ENCODE peak calls at places on chromosome 9, in ten cellular contexts. G, H, F, S, Z, R, V, I, O and E are unnamed samples.

GRCh38 chr9:137391411-137391754 is 31.6 kb downstream of the EXD3 start:
- ATAC-seq in F (no peak), H (peak), Z (peak), O (no peak), I (no peak), S (no peak), V (peak), R (peak), G (no peak), E (peak)

GRCh38 chr9:77156646-77157371 is 20.5 kb upstream of the VPS13A start:
- ATAC-seq in I (no peak), S (no peak), G (no peak), R (peak), F (no peak), O (no peak), Z (peak), H (peak), V (peak), E (no peak)

GRCh38 chr9:131587906-131588305 is 42.6 kb downstream of the PRRT1B start:
- ATAC-seq in R (no peak), F (no peak), Z (no peak), V (no peak), H (no peak), G (no peak), O (no peak), S (no peak), I (no peak), E (no peak)

GRCh38 chr9:8652282-8652681 is 852.7 kb upstream of the DMAC1 start:
- ATAC-seq in G (no peak), H (no peak), F (no peak), I (no peak), S (no peak), O (no peak), R (no peak), V (no peak), Z (peak), E (no peak)

GRCh38 chr9:128919409-128919808 is 1.4 kb upstream of the PHYHD1 start:
- ATAC-seq in G (no peak), R (no peak), I (peak), H (no peak), Z (no peak), O (no peak), S (no peak), V (no peak), F (no peak), E (no peak)

GRCh38 chr9:111036068-111036789 is 2.0 kb downstream of the LPAR1 start:
- ATAC-seq in H (peak), Z (peak), G (no peak), O (no peak), F (no peak), S (no peak), V (no peak), I (no peak), R (peak), E (peak)

GRCh38 chr9:77427256-77427927 is 220.7 kb downstream of the GNA14 start:
- ATAC-seq in H (peak), R (peak), F (no peak), Z (no peak), G (no peak), V (no peak), I (peak), S (no peak), O (no peak), E (no peak)

GRCh38 chr9:93669116-93669957 is 93.0 kb downstream of the PHF2 start:
- ATAC-seq in S (peak), R (no peak), V (peak), H (no peak), O (no peak), F (no peak), G (no peak), Z (no peak), I (peak), E (no peak)

GRCh38 chr9:84493284-84493947 is 152.9 kb upstream of the SLC28A3 start:
- ATAC-seq in V (no peak), O (no peak), H (peak), G (no peak), S (no peak), Z (no peak), R (no peak), I (no peak), F (no peak), E (no peak)

GRCh38 chr9:76773051-76773450 is 8.8 kb downstream of the PCA3 start:
- ATAC-seq in Z (no peak), H (no peak), R (no peak), S (no peak), O (no peak), G (no peak), V (no peak), F (no peak), I (no peak), E (no peak)

GRCh38 chr9:83966209-83966582 is 13.8 kb downstream of the HNRNPK start:
- ATAC-seq in G (peak), S (peak), F (peak), I (peak), O (no peak), R (peak), H (peak), Z (peak), V (peak), E (no peak)

GRCh38 chr9:120522032-120522431 is 57.9 kb downstream of the CDK5RAP2 start:
- ATAC-seq in Z (no peak), G (no peak), I (no peak), V (no peak), O (no peak), S (no peak), R (no peak), F (no peak), H (no peak), E (no peak)

GRCh38 chr9:112377684-112378344 is 2.1 kb upstream of the HSDL2 start:
- ATAC-seq in S (no peak), I (no peak), R (no peak), F (no peak), H (no peak), Z (no peak), G (no peak), V (no peak), O (no peak), E (no peak)

GRCh38 chr9:34254141-34254913 is 74.7 kb downstream of the KIF24 start:
- ATAC-seq in R (peak), F (no peak), Z (peak), G (no peak), O (no peak), H (peak), V (peak), I (no peak), S (no peak), E (peak)

GRCh38 chr9:136485049-136485647 is 2.3 kb upstream of the SEC16A start:
- ATAC-seq in V (peak), Z (peak), O (no peak), G (no peak), S (no peak), R (peak), F (no peak), I (peak), H (peak), E (no peak)

GRCh38 chr9:18601956-18602355 is 128.0 kb downstream of the ADAMTSL1 start:
- ATAC-seq in O (no peak), H (no peak), Z (no peak), V (no peak), R (no peak), F (no peak), S (no peak), I (no peak), G (no peak), E (no peak)

GRCh38 chr9:133920471-133920870 is 71.7 kb downstream of the VAV2 start:
- ATAC-seq in Z (no peak), O (no peak), V (no peak), F (no peak), G (no peak), H (no peak), R (no peak), I (no peak), S (no peak), E (peak)

GRCh38 chr9:122779181-122779580 is 9.6 kb upstream of the OR5C1 start:
- ATAC-seq in G (no peak), F (no peak), Z (no peak), R (no peak), H (no peak), S (no peak), V (no peak), I (no peak), O (no peak), E (no peak)

GRCh38 chr9:31100311-31100710 is 1284.1 kb upstream of the ACO1 start:
- ATAC-seq in V (no peak), H (no peak), R (no peak), F (no peak), Z (no peak), G (no peak), S (no peak), O (no peak), I (no peak), E (no peak)

GRCh38 chr9:105141448-105142101 is 102.9 kb upstream of the SLC44A1 start:
- ATAC-seq in R (peak), I (no peak), H (peak), G (no peak), S (no peak), O (no peak), V (no peak), F (no peak), Z (peak), E (no peak)

GRCh38 chr9:36092509-36093215 is 43.9 kb upstream of the GLIPR2 start:
- ATAC-seq in V (no peak), I (no peak), Z (peak), R (peak), F (peak), G (peak), S (peak), O (peak), H (peak), E (no peak)

GRCh38 chr9:129822825-129823162 is 1.1 kb downstream of the TOR1A start:
- ATAC-seq in R (no peak), V (peak), O (no peak), G (no peak), F (no peak), Z (no peak), I (peak), H (no peak), S (no peak), E (no peak)

GRCh38 chr9:115198018-115198417 is 80.1 kb upstream of the TNC start:
- ATAC-seq in Z (peak), S (no peak), R (peak), O (no peak), G (no peak), H (peak), V (no peak), F (no peak), I (no peak), E (peak)

GRCh38 chr9:88535226-88535931 is 401 bp downstream of the NXNL2 start:
- ATAC-seq in F (peak), R (no peak), G (peak), H (peak), S (peak), O (no peak), V (peak), I (no peak), Z (no peak), E (peak)

GRCh38 chr9:121474225-121474947 is 25.3 kb downstream of the GGTA1 start:
- ATAC-seq in I (no peak), G (no peak), V (no peak), R (peak), Z (peak), F (no peak), S (no peak), O (no peak), H (no peak), E (no peak)

GRCh38 chr9:98228392-98229089 is 26.9 kb downstream of the TBC1D2 start:
- ATAC-seq in I (peak), V (no peak), F (no peak), R (no peak), Z (no peak), H (no peak), O (no peak), S (no peak), G (no peak), E (no peak)

GRCh38 chr9:110266786-110267185 is 10.5 kb upstream of the TXN start:
- ATAC-seq in F (no peak), I (no peak), Z (no peak), V (no peak), S (no peak), H (no peak), R (no peak), G (no peak), O (no peak), E (no peak)

GRCh38 chr9:26458054-26458453 is 434.5 kb downstream of the CAAP1 start:
- ATAC-seq in G (no peak), H (no peak), S (no peak), F (no peak), I (no peak), O (no peak), R (no peak), Z (no peak), V (no peak), E (no peak)

GRCh38 chr9:27142299-27142930 is 33.4 kb downstream of the TEK start:
- ATAC-seq in R (no peak), I (no peak), G (no peak), H (no peak), F (no peak), O (no peak), Z (no peak), V (no peak), S (no peak), E (no peak)

GRCh38 chr9:121362813-121363585 is 7.1 kb downstream of the STOM start:
- ATAC-seq in V (peak), H (peak), G (no peak), R (peak), I (no peak), O (no peak), F (no peak), Z (peak), S (no peak), E (peak)